ENCODE peak calls at places on chromosome 21, in five cellular contexts. T, W, H, B and V are unnamed samples.

GRCh38 chr21:16572032-16572431 is 842.2 kb downstream of the USP25 start:
- DNase-seq in T (no peak), W (no peak), H (no peak), B (no peak), V (no peak)

GRCh38 chr21:33067457-33067856 is 2.5 kb upstream of the OLIG1 start:
- DNase-seq in T (no peak), W (no peak), H (no peak), B (no peak), V (no peak)

GRCh38 chr21:46008893-46009635 is 27.5 kb downstream of the COL6A1 start:
- DNase-seq in T (no peak), W (no peak), H (no peak), B (no peak), V (no peak)

GRCh38 chr21:37653201-37653600 is 263.1 kb downstream of the KCNJ6 start:
- DNase-seq in T (no peak), W (no peak), H (no peak), B (no peak), V (no peak)

GRCh38 chr21:17370750-17371325 is 142.0 kb upstream of the CXADR start:
- DNase-seq in T (no peak), W (no peak), H (no peak), B (no peak), V (no peak)

GRCh38 chr21:45012661-45013270 is 61.6 kb upstream of the ADARB1 start:
- DNase-seq in T (no peak), W (no peak), H (no peak), B (no peak), V (no peak)

GRCh38 chr21:34598931-34599400 is 15.9 kb downstream of the RCAN1 start:
- DNase-seq in T (no peak), W (no peak), H (no peak), B (no peak), V (no peak)

GRCh38 chr21:34900376-34900775 is 148.7 kb downstream of the RUNX1 start:
- DNase-seq in T (no peak), W (no peak), H (no peak), B (no peak), V (no peak)

GRCh38 chr21:46368533-46369285 is 44.8 kb downstream of the PCNT start:
- DNase-seq in T (peak), W (no peak), H (no peak), B (no peak), V (peak)